ENCODE peak calls at places on chromosomes 4 and X, in six cellular contexts. H, J, E, T, K and N are unnamed samples.

GRCh38 chr4:14339715-14340114 is 662.6 kb upstream of the CPEB2 start:
- DNase-seq in H (no peak), J (no peak), E (no peak), T (no peak), K (no peak), N (no peak)

GRCh38 chrX:46561931-46562721 is 11.4 kb upstream of the CHST7 start:
- DNase-seq in H (peak; percentile 53), J (no peak), E (no peak), T (no peak), K (no peak), N (no peak)

GRCh38 chrX:118420462-118420861 is 74.6 kb downstream of the WDR44 start:
- DNase-seq in H (peak; percentile 38), J (peak; percentile 42), E (peak; percentile 74), T (no peak), K (no peak), N (peak; percentile 46)

GRCh38 chr4:121998024-121998423 is 46.2 kb upstream of the TRPC3 start:
- DNase-seq in H (no peak), J (no peak), E (no peak), T (no peak), K (no peak), N (no peak)

GRCh38 chr4:24363751-24364150 is 220.6 kb downstream of the DHX15 start:
- DNase-seq in H (no peak), J (no peak), E (no peak), T (no peak), K (no peak), N (no peak)

GRCh38 chr4:6920174-6920573 is 10.5 kb downstream of the TBC1D14 start:
- DNase-seq in H (no peak), J (no peak), E (no peak), T (no peak), K (no peak), N (no peak)

GRCh38 chr4:79396794-79397193 is 11.2 kb downstream of the GK2 start:
- DNase-seq in H (no peak), J (no peak), E (no peak), T (no peak), K (no peak), N (no peak)

GRCh38 chrX:71541546-71542022 is 8.7 kb downstream of the OGT start:
- DNase-seq in H (peak; percentile 60), J (peak; percentile 52), E (peak; percentile 74), T (no peak), K (no peak), N (peak; percentile 77)

GRCh38 chr4:859496-859895 is 33.6 kb upstream of the CPLX1 start:
- DNase-seq in H (no peak), J (no peak), E (no peak), T (no peak), K (no peak), N (no peak)

GRCh38 chrX:16603822-16604221 is 46.1 kb upstream of the S100G start:
- DNase-seq in H (peak; percentile 19), J (no peak), E (no peak), T (no peak), K (no peak), N (no peak)

GRCh38 chrX:41064028-41064427 is 21.2 kb upstream of the USP9X start:
- DNase-seq in H (peak; percentile 71), J (peak; percentile 46), E (no peak), T (no peak), K (no peak), N (peak; percentile 39)

GRCh38 chr4:15649914-15650545 is 5.1 kb downstream of the FBXL5 start:
- DNase-seq in H (peak; percentile 46), J (peak; percentile 39), E (peak; percentile 68), T (peak; percentile 72), K (peak; percentile 42), N (peak; percentile 65)

GRCh38 chrX:38215141-38215540 is 5.5 kb downstream of the SRPX start:
- DNase-seq in H (peak; percentile 90), J (peak; percentile 65), E (peak; percentile 57), T (no peak), K (no peak), N (peak; percentile 93)

GRCh38 chr4:72390409-72390808 is 178.6 kb downstream of the ADAMTS3 start:
- DNase-seq in H (peak; percentile 67), J (peak; percentile 61), E (peak; percentile 43), T (no peak), K (no peak), N (peak; percentile 69)

GRCh38 chr4:76003620-76004019 is 3.7 kb downstream of the CXCL9 start:
- DNase-seq in H (no peak), J (no peak), E (no peak), T (no peak), K (no peak), N (no peak)

GRCh38 chrX:85922821-85923220 is 124.5 kb downstream of the CHM start:
- DNase-seq in H (peak; percentile 65), J (peak; percentile 34), E (peak; percentile 40), T (no peak), K (no peak), N (peak; percentile 48)

GRCh38 chrX:79133897-79134296 is 10.6 kb upstream of the GPR174 start:
- DNase-seq in H (no peak), J (no peak), E (no peak), T (no peak), K (no peak), N (no peak)

GRCh38 chrX:129600981-129601424 is 53.8 kb downstream of the APLN start:
- DNase-seq in H (peak; percentile 15), J (peak; percentile 18), E (peak; percentile 32), T (no peak), K (no peak), N (peak; percentile 43)

GRCh38 chr4:3123201-3123671 is 48.8 kb downstream of the HTT start:
- DNase-seq in H (no peak), J (peak; percentile 37), E (peak; percentile 68), T (no peak), K (no peak), N (peak; percentile 39)

GRCh38 chr4:1356181-1356998 is 9.4 kb downstream of the UVSSA start:
- DNase-seq in H (peak; percentile 30), J (peak; percentile 54), E (peak; percentile 67), T (peak; percentile 78), K (no peak), N (peak; percentile 58)

GRCh38 chr4:24743931-24744330 is 51.4 kb upstream of the SOD3 start:
- DNase-seq in H (peak; percentile 76), J (peak; percentile 8), E (peak; percentile 12), T (no peak), K (no peak), N (no peak)

GRCh38 chrX:39591099-39591498 is 506.7 kb downstream of the BCOR start:
- DNase-seq in H (no peak), J (no peak), E (no peak), T (no peak), K (no peak), N (no peak)

GRCh38 chr4:125262079-125262478 is 52.7 kb upstream of the FAT4 start:
- DNase-seq in H (no peak), J (no peak), E (no peak), T (no peak), K (no peak), N (no peak)

GRCh38 chr4:183398298-183399129 is 45.9 kb upstream of the CDKN2AIP start:
- DNase-seq in H (peak; percentile 76), J (peak; percentile 75), E (peak; percentile 84), T (peak; percentile 78), K (no peak), N (peak; percentile 64)

GRCh38 chr4:87007345-87008181 is 72.8 kb downstream of the AFF1 start:
- DNase-seq in H (peak; percentile 50), J (peak; percentile 55), E (peak; percentile 69), T (no peak), K (no peak), N (peak; percentile 63)

DNA sequence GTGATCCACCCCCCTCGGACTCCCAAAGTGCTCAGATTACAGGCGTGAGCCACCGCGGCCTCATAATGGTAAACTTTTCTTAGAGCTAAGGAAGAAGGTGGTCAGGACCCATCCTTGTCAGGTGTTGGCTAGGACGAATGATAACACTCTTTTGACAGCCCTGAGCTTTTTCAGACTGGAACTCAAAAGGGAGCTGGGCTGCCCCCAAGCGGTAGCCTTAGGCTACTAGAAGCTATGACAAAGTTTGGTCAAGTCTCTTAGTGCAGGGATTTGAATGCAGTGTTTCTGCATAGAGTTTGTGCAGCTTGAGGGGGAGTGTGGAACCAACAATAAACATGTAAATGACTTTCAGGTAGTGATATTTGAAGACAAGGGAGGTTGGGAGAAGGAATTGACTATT is 11.8 kb upstream of the HSD17B10 start:
- DNase-seq in H (peak; percentile 15), J (peak; percentile 35), E (peak; percentile 44), T (no peak), K (no peak), N (peak; percentile 37)
- TF ChIP-seq CTCF in H (peak; percentile 59), J (peak; percentile 78), E (peak; percentile 66), T (peak; percentile 31), K (peak; percentile 81), N (peak; percentile 79)

GRCh38 chr4:165874799-165875371 is 1.8 kb downstream of the TLL1 start:
- DNase-seq in H (no peak), J (peak; percentile 6), E (peak; percentile 47), T (no peak), K (no peak), N (no peak)
- H3K4me3 ChIP-seq in H (peak overlapping the region; percentile 54), J (peak overlapping the region; percentile 51), E (peak overlapping the region; percentile 44), T (peak overlapping the region; percentile 74), K (no peak overlapping the region), N (peak overlapping the region; percentile 67)

GRCh38 chr4:111475001-111475400 is 670.3 kb upstream of the FAM241A start:
- DNase-seq in H (peak; percentile 28), J (peak; percentile 37), E (peak; percentile 49), T (no peak), K (no peak), N (peak; percentile 56)
- TF ChIP-seq CTCF in H (peak; percentile 55), J (peak; percentile 56), E (peak; percentile 48), T (peak; percentile 37), K (peak; percentile 11), N (peak; percentile 50)

DNA sequence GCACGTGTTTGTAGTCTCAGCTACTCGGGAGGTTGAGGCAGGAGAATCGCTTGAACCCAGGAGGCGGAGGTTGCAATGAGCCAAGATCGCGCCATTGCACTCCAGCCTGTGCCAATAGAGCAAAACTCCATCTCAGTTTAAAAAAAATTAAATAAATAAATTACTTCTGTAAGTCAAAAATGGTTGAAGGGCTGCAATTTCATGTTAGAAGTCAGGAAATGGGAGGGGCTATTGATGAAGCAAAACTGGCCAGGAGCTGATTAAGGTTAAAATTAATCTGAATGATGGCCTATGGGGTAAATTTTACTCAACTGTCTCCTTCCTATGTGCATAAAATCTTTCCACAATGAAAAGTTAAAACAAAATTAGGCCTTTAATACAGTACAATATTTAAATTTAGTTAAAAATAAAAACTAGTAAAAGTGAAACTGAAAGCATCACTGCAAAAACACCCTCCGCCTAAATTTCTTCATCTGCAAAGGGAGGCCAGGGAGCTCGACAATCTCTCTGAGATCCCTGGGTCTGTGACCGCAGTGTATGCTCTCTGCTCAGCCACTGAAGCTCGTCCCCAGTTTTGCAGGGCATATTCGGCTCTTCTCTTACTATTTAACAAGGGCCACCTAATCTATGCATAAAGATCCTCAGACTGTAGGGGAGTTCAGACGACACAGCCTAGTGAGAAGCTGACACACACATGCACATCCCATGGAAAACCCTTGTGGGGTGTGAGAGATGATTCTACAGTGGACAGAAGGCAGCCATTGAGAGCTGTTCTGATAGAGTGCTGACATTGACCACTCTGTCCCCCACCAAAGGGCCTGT is 57.2 kb downstream of the IRF2 start:
- DNase-seq in H (no peak), J (no peak), E (peak; percentile 28), T (no peak), K (no peak), N (peak; percentile 45)
- H3K4me3 ChIP-seq in H (peak overlapping the region; percentile 45), J (no peak overlapping the region), E (no peak overlapping the region), T (peak overlapping the region; percentile 29), K (peak overlapping the region; percentile 1), N (peak overlapping the region; percentile 51)